ENCODE peak calls at places on chromosome 10, in nine cellular contexts. E is transverse colon; O is prostate gland; P is Peyer's patch; K is tibial artery; I is psoas muscle; G is small intestine; S is brain microvascular endothelial cell; Q is CD4-positive, CD25-positive, alpha-beta regulatory T cell. H is an unnamed sample.

GRCh38 chr10:60934215-60935175 is 9.5 kb downstream of the RHOBTB1 start:
- DNase-seq in E (no peak), O (no peak), P (no peak), K (no peak), I (no peak), G (no peak), S (no peak), Q (no peak), H (no peak)

GRCh38 chr10:77843264-77843663 is 83.3 kb downstream of the DLG5 start:
- DNase-seq in E (no peak), O (no peak), P (no peak), K (no peak), I (no peak), G (no peak), S (no peak), Q (no peak), H (no peak)

GRCh38 chr10:46006219-46006618 is 24.2 kb downstream of the NCOA4 start:
- DNase-seq in E (no peak), O (no peak), P (no peak), K (no peak), I (no peak), G (no peak), S (no peak), Q (no peak), H (no peak)

GRCh38 chr10:101011517-101012423 is 12.2 kb downstream of the LZTS2 start:
- DNase-seq in E (no peak), O (no peak), P (no peak), K (no peak), I (peak), G (no peak), S (no peak), Q (no peak), H (peak)

GRCh38 chr10:70007116-70007820 is 45.4 kb upstream of the MACROH2A2 start:
- DNase-seq in E (no peak), O (no peak), P (no peak), K (no peak), I (no peak), G (no peak), S (no peak), Q (no peak), H (no peak)

GRCh38 chr10:3865565-3865964 is 80.6 kb upstream of the KLF6 start:
- DNase-seq in E (no peak), O (no peak), P (no peak), K (no peak), I (no peak), G (no peak), S (no peak), Q (no peak), H (no peak)

GRCh38 chr10:4939224-4940072 is 23.8 kb upstream of the AKR1C1 start:
- DNase-seq in E (no peak), O (no peak), P (no peak), K (no peak), I (no peak), G (no peak), S (no peak), Q (no peak), H (no peak)

GRCh38 chr10:129525408-129525807 is 58.4 kb downstream of the MGMT start:
- DNase-seq in E (no peak), O (no peak), P (no peak), K (no peak), I (peak), G (no peak), S (peak), Q (no peak), H (no peak)

GRCh38 chr10:131061221-131061620 is 250.3 kb downstream of the TCERG1L start:
- DNase-seq in E (no peak), O (no peak), P (no peak), K (no peak), I (no peak), G (no peak), S (no peak), Q (no peak), H (no peak)

GRCh38 chr10:124465003-124465776 is 3.6 kb downstream of the LHPP start:
- DNase-seq in E (no peak), O (no peak), P (no peak), K (no peak), I (no peak), G (peak), S (no peak), Q (no peak), H (no peak)

GRCh38 chr10:96719205-96719604 is 1.1 kb downstream of the PIK3AP1 start:
- DNase-seq in E (no peak), O (no peak), P (no peak), K (no peak), I (no peak), G (no peak), S (no peak), Q (no peak), H (no peak)

GRCh38 chr10:96714856-96715255 is 5.5 kb downstream of the PIK3AP1 start:
- DNase-seq in E (no peak), O (no peak), P (no peak), K (no peak), I (no peak), G (no peak), S (no peak), Q (no peak), H (no peak)

GRCh38 chr10:96718304-96718990 is 1.9 kb downstream of the PIK3AP1 start:
- DNase-seq in E (no peak), O (no peak), P (no peak), K (no peak), I (no peak), G (no peak), S (no peak), Q (no peak), H (no peak)

GRCh38 chr10:96714031-96714590 is 6.2 kb downstream of the PIK3AP1 start:
- DNase-seq in E (no peak), O (no peak), P (no peak), K (no peak), I (no peak), G (peak), S (no peak), Q (no peak), H (no peak)

GRCh38 chr10:96716396-96716795 is 3.9 kb downstream of the PIK3AP1 start:
- DNase-seq in E (no peak), O (no peak), P (no peak), K (no peak), I (no peak), G (no peak), S (no peak), Q (no peak), H (no peak)
- H3K27ac ChIP-seq in E (no peak), O (no peak), P (no peak), K (no peak), I (no peak), G (no peak), S (no peak), Q (no peak), H (no peak)

GRCh38 chr10:103184615-103185014 is 8.5 kb downstream of the NT5C2 start:
- DNase-seq in E (no peak), O (peak), P (no peak), K (no peak), I (no peak), G (peak), S (no peak), Q (no peak), H (no peak)
- H3K27ac ChIP-seq in E (peak), O (peak), P (no peak), K (peak), I (peak), G (no peak), S (no peak), Q (no peak), H (no peak)

GRCh38 chr10:43853369-43853768 is 204.7 kb upstream of the ZNF32 start:
- DNase-seq in E (no peak), O (no peak), P (no peak), K (no peak), I (no peak), G (no peak), S (no peak), Q (no peak), H (no peak)

GRCh38 chr10:43849551-43849950 is 200.9 kb upstream of the ZNF32 start:
- DNase-seq in E (no peak), O (no peak), P (no peak), K (no peak), I (no peak), G (no peak), S (no peak), Q (no peak), H (no peak)

GRCh38 chr10:43852141-43852540 is 203.5 kb upstream of the ZNF32 start:
- DNase-seq in E (no peak), O (no peak), P (no peak), K (no peak), I (no peak), G (no peak), S (no peak), Q (no peak), H (no peak)

GRCh38 chr10:43852644-43853214 is 204.0 kb upstream of the ZNF32 start:
- DNase-seq in E (no peak), O (no peak), P (no peak), K (no peak), I (no peak), G (no peak), S (no peak), Q (no peak), H (no peak)

GRCh38 chr10:43851030-43851429 is 202.3 kb upstream of the ZNF32 start:
- DNase-seq in E (no peak), O (no peak), P (no peak), K (no peak), I (no peak), G (peak), S (no peak), Q (no peak), H (no peak)
- H3K27ac ChIP-seq in E (no peak), O (no peak), P (no peak), K (no peak), I (no peak), G (no peak), S (no peak), Q (no peak), H (no peak)

DNA sequence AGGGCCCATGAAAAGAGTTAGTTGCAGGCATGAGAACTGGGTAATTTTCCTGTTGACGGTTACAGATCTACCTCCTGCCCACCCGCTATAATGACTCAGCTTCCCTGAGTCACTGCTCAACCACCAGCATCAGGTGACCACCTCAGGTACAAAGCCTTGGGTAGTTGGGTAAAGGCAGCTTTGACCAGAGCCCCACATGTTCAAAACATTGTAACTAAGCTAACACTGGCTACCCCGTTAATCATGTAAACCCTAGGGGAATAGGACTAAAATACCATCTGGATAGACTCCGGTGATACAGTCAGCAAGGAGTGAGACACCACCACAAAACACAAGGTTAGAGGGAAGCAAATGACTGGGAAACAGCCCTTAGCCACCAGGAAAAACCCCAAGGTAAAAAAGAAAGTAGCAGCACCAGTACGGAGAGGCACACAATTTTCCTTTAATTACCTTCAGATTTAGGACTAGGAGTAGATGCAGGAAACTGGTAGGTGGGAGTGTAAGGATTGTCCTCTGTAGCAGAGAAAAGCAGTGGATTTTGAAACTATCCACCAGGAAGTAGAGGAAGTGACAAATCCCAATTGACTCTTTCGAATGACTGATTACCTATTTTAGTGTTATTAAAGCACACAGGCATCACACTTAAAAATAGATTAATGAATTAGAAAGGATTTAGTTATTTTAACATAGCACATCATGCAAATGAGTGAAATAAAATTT is 103.5 kb upstream of the PDLIM1 start:
- DNase-seq in E (no peak), O (no peak), P (no peak), K (no peak), I (no peak), G (no peak), S (no peak), Q (no peak), H (no peak)
- H3K27ac ChIP-seq in E (peak), O (no peak), P (no peak), K (peak), I (peak), G (no peak), S (no peak), Q (no peak), H (no peak)

GRCh38 chr10:8403711-8404371 is 349.4 kb downstream of the GATA3 start:
- DNase-seq in E (no peak), O (no peak), P (no peak), K (no peak), I (no peak), G (no peak), S (no peak), Q (no peak), H (no peak)
- H3K27ac ChIP-seq in E (no peak), O (no peak), P (peak), K (no peak), I (no peak), G (no peak), S (no peak), Q (peak), H (no peak)

DNA sequence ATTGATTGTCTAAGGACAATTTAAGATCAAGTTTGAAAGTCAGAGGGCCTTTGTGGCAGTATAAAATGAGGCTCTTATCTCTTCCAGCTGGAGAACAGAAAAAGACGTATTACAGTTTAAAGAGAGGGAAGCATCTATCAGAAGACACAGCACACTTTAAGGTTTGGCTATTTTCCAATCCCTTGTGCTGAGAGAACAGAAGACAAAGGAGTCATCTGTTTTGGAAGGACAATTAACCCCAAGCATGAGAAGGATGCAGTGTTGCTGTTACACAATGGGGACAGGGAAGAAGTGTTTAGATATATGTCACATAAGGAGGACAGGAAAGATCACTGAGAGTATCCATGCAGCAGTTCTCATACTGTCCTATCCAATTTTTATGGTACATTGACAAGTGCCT is 1224.2 kb upstream of the SORCS1 start:
- DNase-seq in E (no peak), O (no peak), P (no peak), K (no peak), I (no peak), G (no peak), S (no peak), Q (no peak), H (no peak)
- H3K27ac ChIP-seq in E (no peak), O (no peak), P (no peak), K (no peak), I (no peak), G (no peak), S (no peak), Q (no peak), H (no peak)

GRCh38 chr10:31749293-31749692 is 179.3 kb downstream of the ARHGAP12 start:
- DNase-seq in E (no peak), O (no peak), P (no peak), K (peak), I (no peak), G (no peak), S (no peak), Q (no peak), H (no peak)
- H3K27ac ChIP-seq in E (no peak), O (no peak), P (no peak), K (peak), I (peak), G (no peak), S (no peak), Q (no peak), H (peak)

GRCh38 chr10:33332183-33333031 is 2.1 kb downstream of the NRP1 start:
- DNase-seq in E (no peak), O (no peak), P (no peak), K (no peak), I (no peak), G (peak), S (no peak), Q (no peak), H (no peak)
- H3K27ac ChIP-seq in E (peak), O (no peak), P (peak), K (peak), I (peak), G (no peak), S (peak), Q (no peak), H (no peak)

GRCh38 chr10:133307776-133308430 is 769 bp downstream of the TUBGCP2 start:
- DNase-seq in E (peak), O (peak), P (peak), K (no peak), I (peak), G (peak), S (peak), Q (peak), H (peak)
- H3K27ac ChIP-seq in E (peak), O (peak), P (peak), K (peak), I (peak), G (peak), S (peak), Q (peak), H (peak)